ENCODE peak calls at places on chromosomes 12 and 14, in eight cellular contexts. W is NCI-H510A treated with DMSO at 0.1 percent for 48 hours; N is NCI-H1105 treated with DMSO at 0.1 percent for 48 hours; C is activated naive CD8-positive, alpha-beta T cell treated with anti-CD3 and anti-CD28 coated beads, Interleukin-2, amount 50 U/mL, for 24 hours; Q is lung microvascular endothelial cell; E is immature natural killer cell; X is GM04504; O is stimulated activated CD4-positive, alpha-beta T cell treated with anti-CD3 and anti-CD28 coated beads, Interleukin-4, amount 100 ng/mL, for 4 hours. Y is an unnamed sample.

GRCh38 chr12:89369166-89369565 is 16.9 kb upstream of the DUSP6 start:
- DNase-seq in C (no peak), O (no peak), N (no peak), X (no peak), Q (peak; percentile 70), W (no peak), E (no peak), Y (no peak)

GRCh38 chr12:114384746-114385145 is 21.2 kb downstream of the TBX5 start:
- DNase-seq in X (peak; percentile 52), N (no peak), E (no peak), C (no peak), W (no peak), O (no peak), Q (no peak), Y (no peak)

GRCh38 chr12:97308576-97309198 is 153.9 kb upstream of the RMST start:
- DNase-seq in E (peak; percentile 39), W (peak; percentile 10), C (no peak), N (peak; percentile 32), X (peak; percentile 25), O (no peak), Q (peak; percentile 73), Y (peak; percentile 49)

GRCh38 chr12:3293013-3293412 is 198.0 kb upstream of the PRMT8 start:
- DNase-seq in W (no peak), E (no peak), N (no peak), Q (no peak), X (no peak), O (no peak), C (no peak), Y (no peak)

GRCh38 chr12:93783827-93784226 is 106.7 kb downstream of the CRADD start:
- DNase-seq in E (no peak), X (no peak), N (no peak), W (no peak), Q (peak; percentile 55), O (peak; percentile 16), C (peak; percentile 51), Y (no peak)

GRCh38 chr12:45415393-45415817 is 199.5 kb downstream of the ANO6 start:
- DNase-seq in W (no peak), Q (peak; percentile 99), C (peak; percentile 24), X (peak; percentile 99), E (no peak), N (no peak), O (no peak), Y (no peak)

GRCh38 chr14:72126091-72126490 is 193.9 kb downstream of the RGS6 start:
- DNase-seq in O (no peak), W (no peak), E (no peak), C (no peak), N (no peak), Q (no peak), X (no peak), Y (no peak)

GRCh38 chr14:94345344-94346072 is 22.4 kb upstream of the SERPINA6 start:
- DNase-seq in X (peak; percentile 92), O (no peak), E (no peak), N (no peak), C (no peak), Q (peak; percentile 46), W (no peak), Y (no peak)

GRCh38 chr14:52072266-52072780 is 3.5 kb upstream of the NID2 start:
- DNase-seq in O (no peak), X (no peak), N (no peak), W (no peak), Q (no peak), C (no peak), E (no peak), Y (no peak)